ENCODE peak calls at places on chromosomes 3 and 15, in eight cellular contexts. C, W, N, L, T, P, D and A are unnamed samples.

GRCh38 chr3:27976933-27977332 is 254.8 kb upstream of the EOMES start:
- ATAC-seq in T (no peak), C (no peak), W (no peak), D (no peak), L (peak), P (no peak), N (no peak), A (peak)

GRCh38 chr15:68442041-68442440 is 10.1 kb upstream of the ITGA11 start:
- ATAC-seq in T (peak), N (no peak), W (no peak), D (peak), C (no peak), L (no peak), P (no peak), A (peak)

GRCh38 chr3:160837394-160837975 is 81.5 kb downstream of the PPM1L start:
- ATAC-seq in L (no peak), W (no peak), D (peak), C (no peak), N (no peak), P (no peak), T (no peak), A (no peak)

GRCh38 chr15:78007211-78007956 is 70.1 kb downstream of the TBC1D2B start:
- ATAC-seq in D (peak), L (no peak), N (no peak), P (no peak), T (no peak), W (no peak), C (no peak), A (no peak)

GRCh38 chr3:14915636-14916222 is 31.7 kb upstream of the NR2C2 start:
- ATAC-seq in T (peak), D (no peak), P (peak), W (peak), C (peak), N (peak), L (peak), A (peak)

GRCh38 chr3:102078864-102079808 is 229.8 kb downstream of the NFKBIZ start:
- ATAC-seq in P (no peak), C (peak), L (no peak), T (no peak), D (peak), N (no peak), W (peak), A (peak)

GRCh38 chr15:100890850-100891249 is 11.2 kb downstream of the ALDH1A3 start:
- ATAC-seq in W (no peak), C (no peak), N (no peak), P (no peak), T (no peak), D (no peak), L (no peak), A (no peak)

GRCh38 chr3:98733055-98733777 is 29.9 kb upstream of the ST3GAL6 start:
- ATAC-seq in W (peak), T (peak), C (peak), P (peak), N (peak), D (peak), L (peak), A (peak)

GRCh38 chr15:31338879-31339557 is 12.4 kb downstream of the KLF13 start:
- ATAC-seq in C (peak), P (peak), L (peak), N (peak), T (peak), D (peak), W (peak), A (peak)

GRCh38 chr3:1190576-1190975 is 97.8 kb downstream of the CNTN6 start:
- ATAC-seq in C (no peak), N (no peak), P (no peak), T (no peak), D (no peak), W (no peak), L (no peak), A (no peak)

GRCh38 chr3:122688996-122689395 is 8.4 kb downstream of the PARP14 start:
- ATAC-seq in C (no peak), W (no peak), D (no peak), T (peak), L (no peak), N (no peak), P (no peak), A (peak)

GRCh38 chr15:100663066-100663465 is 60.7 kb downstream of the ASB7 start:
- ATAC-seq in N (no peak), C (peak), P (no peak), D (no peak), L (no peak), W (no peak), T (peak), A (no peak)

GRCh38 chr15:57213783-57214366 is 162.4 kb upstream of the CGNL1 start:
- ATAC-seq in W (no peak), C (no peak), D (peak), L (peak), T (peak), N (peak), P (peak), A (peak)

GRCh38 chr3:170021083-170021482 is 16.7 kb upstream of the GPR160 start:
- ATAC-seq in C (peak), D (no peak), L (peak), N (peak), P (no peak), T (no peak), W (peak), A (no peak)

GRCh38 chr15:100763764-100764750 is 115.6 kb upstream of the ALDH1A3 start:
- ATAC-seq in W (no peak), N (no peak), C (no peak), D (no peak), P (no peak), L (no peak), T (no peak), A (no peak)

GRCh38 chr3:102979202-102979601 is 544.4 kb downstream of the ZPLD1 start:
- ATAC-seq in T (no peak), W (no peak), N (no peak), L (no peak), P (no peak), C (no peak), D (no peak), A (no peak)

GRCh38 chr3:127674099-127674792 is 1.5 kb downstream of the ABTB1 start:
- ATAC-seq in T (no peak), L (no peak), C (no peak), D (no peak), W (no peak), P (no peak), N (no peak), A (no peak)

GRCh38 chr3:129231331-129232119 is 17.9 kb upstream of the COPG1 start:
- ATAC-seq in C (no peak), L (no peak), T (no peak), D (no peak), N (no peak), W (peak), P (no peak), A (no peak)

GRCh38 chr3:58793938-58794337 is 127.4 kb upstream of the FAM3D start:
- ATAC-seq in W (no peak), C (no peak), L (no peak), N (no peak), P (no peak), D (no peak), T (no peak), A (no peak)

GRCh38 chr15:44194397-44195150 is 497 bp downstream of the FRMD5 start:
- ATAC-seq in L (peak), N (peak), P (no peak), C (peak), D (peak), W (peak), T (peak), A (peak)

GRCh38 chr3:183892610-183893214 is 8.0 kb upstream of the PARL start:
- ATAC-seq in W (no peak), L (no peak), D (no peak), N (no peak), T (no peak), P (no peak), C (no peak), A (no peak)

GRCh38 chr3:80769683-80770082 is 991.8 kb downstream of the GBE1 start:
- ATAC-seq in D (no peak), T (no peak), W (no peak), N (no peak), P (no peak), L (no peak), C (no peak), A (peak)